ENCODE peak calls at places on chromosomes 16 and 17, in six cellular contexts. S, V, K, T, I and H are unnamed samples.

GRCh38 chr17:64505320-64506200 is 529 bp downstream of the DDX5 start:
- DNase-seq in S (peak; percentile 55), V (peak; percentile 52), K (peak; percentile 80), T (peak; percentile 79), I (peak; percentile 90), H (peak; percentile 90)

GRCh38 chr17:19343671-19344151 is 18.8 kb downstream of the B9D1 start:
- DNase-seq in S (no peak), V (no peak), K (no peak), T (no peak), I (no peak), H (no peak)

GRCh38 chr16:29729116-29729521 is 16.7 kb downstream of the C16orf54 start:
- DNase-seq in S (no peak), V (no peak), K (no peak), T (peak; percentile 55), I (peak; percentile 56), H (peak; percentile 55)

GRCh38 chr16:86824751-86825310 is 246.5 kb downstream of the FOXL1 start:
- DNase-seq in S (no peak), V (no peak), K (no peak), T (no peak), I (no peak), H (no peak)

GRCh38 chr17:75828741-75829140 is 15.5 kb downstream of the UNC13D start:
- DNase-seq in S (no peak), V (no peak), K (no peak), T (no peak), I (no peak), H (no peak)

GRCh38 chr16:78490847-78491246 is 391.4 kb downstream of the WWOX start:
- DNase-seq in S (no peak), V (peak; percentile 16), K (no peak), T (no peak), I (no peak), H (no peak)

GRCh38 chr17:83189673-83190385 is 110.4 kb downstream of the METRNL start:
- DNase-seq in S (no peak), V (no peak), K (no peak), T (no peak), I (peak; percentile 97), H (no peak)

GRCh38 chr17:48814504-48814903 is 2.5 kb downstream of the TTLL6 start:
- DNase-seq in S (peak; percentile 25), V (peak; percentile 3), K (peak; percentile 48), T (peak; percentile 80), I (peak; percentile 17), H (peak; percentile 21)

GRCh38 chr17:77735051-77735340 is 223.5 kb upstream of the TNRC6C start:
- DNase-seq in S (no peak), V (no peak), K (no peak), T (no peak), I (no peak), H (no peak)

GRCh38 chr17:73733527-73733926 is 89.3 kb upstream of the SDK2 start:
- DNase-seq in S (no peak), V (no peak), K (no peak), T (no peak), I (no peak), H (no peak)

GRCh38 chr17:6752068-6752909 is 3.6 kb upstream of the XAF1 start:
- DNase-seq in S (no peak), V (no peak), K (no peak), T (no peak), I (peak; percentile 100), H (no peak)

GRCh38 chr16:78973041-78973440 is 627.5 kb downstream of the MAF start:
- DNase-seq in S (no peak), V (no peak), K (no peak), T (no peak), I (no peak), H (peak; percentile 39)

GRCh38 chr16:87963400-87963799 is 12.2 kb downstream of the BANP start:
- DNase-seq in S (no peak), V (no peak), K (peak; percentile 69), T (no peak), I (peak; percentile 85), H (no peak)

GRCh38 chr16:68605746-68606145 is 39.4 kb upstream of the CDH3 start:
- DNase-seq in S (no peak), V (no peak), K (no peak), T (no peak), I (no peak), H (no peak)

GRCh38 chr17:64741924-64742670 is 80.0 kb upstream of the SMURF2 start:
- DNase-seq in S (no peak), V (no peak), K (no peak), T (no peak), I (peak; percentile 99), H (no peak)

GRCh38 chr16:28914325-28914724 is 10.7 kb downstream of the RABEP2 start:
- DNase-seq in S (no peak), V (no peak), K (no peak), T (no peak), I (no peak), H (no peak)